ENCODE peak calls at places on chromosomes 3 and 15, in eight cellular contexts. Z is ACHN, T is EL, Q is T-helper 9 cell, A is NCI-H2171 treated with DMSO at 0.1 percent for 48 hours, O is renal cortical epithelial cell, X is sigmoid colon, P is brain microvascular endothelial cell. E is an unnamed sample.
A peak's percentile ranks its signal among the peaks of the same experiment; 100 is the strongest.

GRCh38 chr15:46442196-46442595 is 807.4 kb downstream of the SQOR start:
- DNase-seq in Z (peak; percentile 84), T (peak; percentile 49), Q (no peak), A (peak; percentile 14), O (peak; percentile 96), X (no peak), P (no peak), E (no peak)

GRCh38 chr15:66424963-66425612 is 38.4 kb downstream of the MAP2K1 start:
- DNase-seq in Z (no peak), T (no peak), Q (no peak), A (no peak), O (no peak), X (no peak), P (no peak), E (no peak)

GRCh38 chr3:186909078-186909853 is 21.1 kb upstream of the ST6GAL1 start:
- DNase-seq in Z (no peak), T (no peak), Q (peak; percentile 63), A (peak; percentile 18), O (no peak), X (no peak), P (no peak), E (peak; percentile 67)

GRCh38 chr3:195769551-195769950 is 42.2 kb downstream of the MUC4 start:
- DNase-seq in Z (no peak), T (no peak), Q (no peak), A (no peak), O (no peak), X (no peak), P (no peak), E (no peak)

GRCh38 chr3:115071611-115072010 is 75.5 kb downstream of the ZBTB20 start:
- DNase-seq in Z (peak; percentile 20), T (peak; percentile 69), Q (no peak), A (no peak), O (peak; percentile 57), X (no peak), P (peak; percentile 32), E (no peak)

GRCh38 chr3:101861978-101862421 is 12.7 kb downstream of the NFKBIZ start:
- DNase-seq in Z (peak; percentile 71), T (no peak), Q (no peak), A (no peak), O (peak; percentile 79), X (no peak), P (no peak), E (no peak)

GRCh38 chr3:39515681-39516441 is 48.4 kb downstream of the MOBP start:
- DNase-seq in Z (no peak), T (no peak), Q (no peak), A (no peak), O (no peak), X (no peak), P (no peak), E (no peak)

GRCh38 chr3:125140011-125140813 is 72.3 kb downstream of the SLC12A8 start:
- DNase-seq in Z (no peak), T (peak; percentile 85), Q (no peak), A (no peak), O (no peak), X (no peak), P (peak; percentile 70), E (no peak)

GRCh38 chr15:64775551-64776401 is at the start of gene RBPMS2:
- DNase-seq in Z (no peak), T (peak; percentile 39), Q (no peak), A (no peak), O (no peak), X (peak; percentile 74), P (no peak), E (no peak)

GRCh38 chr3:121648219-121648958 is 12.3 kb downstream of the HCLS1 start:
- DNase-seq in Z (no peak), T (no peak), Q (no peak), A (no peak), O (no peak), X (no peak), P (no peak), E (no peak)

GRCh38 chr15:68868296-68868695 is 47.6 kb upstream of the ANP32A start:
- DNase-seq in Z (no peak), T (no peak), Q (no peak), A (peak; percentile 46), O (no peak), X (no peak), P (no peak), E (no peak)

GRCh38 chr3:55002416-55002930 is 74.6 kb upstream of the LRTM1 start:
- DNase-seq in Z (no peak), T (no peak), Q (no peak), A (no peak), O (no peak), X (no peak), P (no peak), E (no peak)

GRCh38 chr3:24149032-24149431 is 203.9 kb downstream of the NR1D2 start:
- DNase-seq in Z (peak; percentile 15), T (peak; percentile 20), Q (no peak), A (no peak), O (no peak), X (no peak), P (no peak), E (no peak)

GRCh38 chr15:59437777-59438574 is at the start of gene FAM81A:
- DNase-seq in Z (peak; percentile 70), T (peak; percentile 78), Q (no peak), A (peak; percentile 82), O (peak; percentile 22), X (peak; percentile 94), P (peak; percentile 30), E (no peak)

GRCh38 chr3:17752441-17752840 is 10.0 kb upstream of the TBC1D5 start:
- DNase-seq in Z (no peak), T (no peak), Q (no peak), A (no peak), O (no peak), X (no peak), P (no peak), E (no peak)

GRCh38 chr15:63999177-63999576 is 47.1 kb downstream of the DAPK2 start:
- DNase-seq in Z (no peak), T (no peak), Q (no peak), A (no peak), O (no peak), X (no peak), P (no peak), E (no peak)

GRCh38 chr3:153289334-153289808 is 127.3 kb downstream of the RAP2B start:
- DNase-seq in Z (peak; percentile 4), T (peak; percentile 31), Q (no peak), A (no peak), O (peak; percentile 34), X (no peak), P (peak; percentile 51), E (no peak)

GRCh38 chr3:115980709-115981108 is 357.4 kb downstream of the GAP43 start:
- DNase-seq in Z (no peak), T (no peak), Q (no peak), A (no peak), O (peak; percentile 33), X (no peak), P (no peak), E (no peak)

GRCh38 chr3:152402698-152403456 is 134.1 kb downstream of the MBNL1 start:
- DNase-seq in Z (no peak), T (no peak), Q (no peak), A (peak; percentile 53), O (peak; percentile 67), X (no peak), P (no peak), E (no peak)

GRCh38 chr3:38507120-38507519 is 11.0 kb downstream of the EXOG start:
- DNase-seq in Z (no peak), T (no peak), Q (no peak), A (no peak), O (no peak), X (no peak), P (no peak), E (no peak)

GRCh38 chr15:49815937-49816336 is 195.1 kb downstream of the DTWD1 start:
- DNase-seq in Z (no peak), T (peak; percentile 89), Q (no peak), A (no peak), O (peak; percentile 18), X (no peak), P (peak; percentile 56), E (no peak)

GRCh38 chr15:68413363-68414255 is 18.4 kb downstream of the ITGA11 start:
- DNase-seq in Z (no peak), T (no peak), Q (no peak), A (no peak), O (no peak), X (no peak), P (no peak), E (no peak)

GRCh38 chr15:99249270-99249817 is at the start of gene TTC23:
- DNase-seq in Z (peak; percentile 88), T (peak; percentile 90), Q (no peak), A (no peak), O (peak; percentile 93), X (no peak), P (peak; percentile 85), E (no peak)

GRCh38 chr3:22450785-22451400 is 699.9 kb upstream of the ZNF385D start:
- DNase-seq in Z (no peak), T (peak; percentile 0), Q (no peak), A (peak; percentile 6), O (no peak), X (no peak), P (peak; percentile 37), E (no peak)

GRCh38 chr3:38032328-38032865 is 3.0 kb upstream of the PLCD1 start:
- DNase-seq in Z (no peak), T (no peak), Q (no peak), A (no peak), O (no peak), X (no peak), P (no peak), E (no peak)

GRCh38 chr3:127987309-127987995 is 64.8 kb upstream of the SEC61A1 start:
- DNase-seq in Z (no peak), T (no peak), Q (no peak), A (no peak), O (no peak), X (no peak), P (no peak), E (no peak)

GRCh38 chr3:168096210-168096795 is 579 bp upstream of the GOLIM4 start:
- DNase-seq in Z (peak; percentile 89), T (peak; percentile 87), Q (no peak), A (peak; percentile 98), O (peak; percentile 89), X (no peak), P (peak; percentile 90), E (no peak)

GRCh38 chr3:98561727-98562521 is 30.1 kb downstream of the GPR15 start:
- DNase-seq in Z (no peak), T (peak; percentile 40), Q (no peak), A (no peak), O (peak; percentile 70), X (no peak), P (peak; percentile 44), E (peak; percentile 68)

GRCh38 chr15:92037446-92037845 is 183.9 kb downstream of the SLCO3A1 start:
- DNase-seq in Z (no peak), T (no peak), Q (no peak), A (no peak), O (no peak), X (no peak), P (no peak), E (no peak)

GRCh38 chr3:69747511-69748248 is 8.4 kb downstream of the MITF start:
- DNase-seq in Z (no peak), T (peak; percentile 79), Q (no peak), A (no peak), O (no peak), X (no peak), P (no peak), E (no peak)

GRCh38 chr3:127405791-127406190 is 117.9 kb upstream of the PRR20G start:
- DNase-seq in Z (no peak), T (no peak), Q (no peak), A (no peak), O (no peak), X (peak; percentile 20), P (no peak), E (no peak)

GRCh38 chr15:100715571-100716455 is 113.4 kb downstream of the ASB7 start:
- DNase-seq in Z (peak; percentile 19), T (no peak), Q (no peak), A (no peak), O (peak; percentile 85), X (peak; percentile 51), P (no peak), E (no peak)

GRCh38 chr3:148957586-148957985 is 33.8 kb upstream of the GYG1 start:
- DNase-seq in Z (peak; percentile 14), T (peak; percentile 24), Q (no peak), A (no peak), O (no peak), X (no peak), P (no peak), E (no peak)